ENCODE peak calls at places on chromosomes 6 and 20, in five cellular contexts. M is fibroblast of lung, P is cardiac fibroblast, W is mesendoderm, R is AG04450. C is an unnamed sample.

GRCh38 chr6:119467478-119468081 is 118.0 kb upstream of the MAN1A1 start:
- DNase-seq in M (peak), P (peak), W (no peak), R (peak), C (peak)

GRCh38 chr6:2028457-2029038 is 216.9 kb downstream of the GMDS start:
- DNase-seq in M (no peak), P (no peak), W (no peak), R (no peak), C (no peak)

GRCh38 chr6:19988555-19988954 is 151.4 kb downstream of the ID4 start:
- DNase-seq in M (peak), P (peak), W (peak), R (no peak), C (peak)

GRCh38 chr6:74408844-74409243 is 712.8 kb downstream of the CD109 start:
- DNase-seq in M (peak), P (peak), W (no peak), R (no peak), C (no peak)

GRCh38 chr20:51021067-51022025 is 1.6 kb downstream of the KCNG1 start:
- DNase-seq in M (peak), P (no peak), W (peak), R (no peak), C (no peak)

GRCh38 chr20:17491041-17491440 is 40.1 kb downstream of the BFSP1 start:
- DNase-seq in M (no peak), P (no peak), W (no peak), R (no peak), C (no peak)

GRCh38 chr6:137389150-137389664 is 105.0 kb downstream of the OLIG3 start:
- DNase-seq in M (no peak), P (peak), W (peak), R (no peak), C (peak)

GRCh38 chr20:63061051-63061531 is 54.3 kb upstream of the BHLHE23 start:
- DNase-seq in M (no peak), P (no peak), W (no peak), R (no peak), C (no peak)

GRCh38 chr6:100504786-100505737 is 40.3 kb upstream of the SIM1 start:
- DNase-seq in M (peak), P (peak), W (peak), R (peak), C (peak)

GRCh38 chr20:33636776-33637175 is 25.4 kb upstream of the C20orf144 start:
- DNase-seq in M (no peak), P (no peak), W (no peak), R (no peak), C (no peak)

GRCh38 chr6:41430875-41431274 is 95.5 kb downstream of the NCR2 start:
- DNase-seq in M (peak), P (peak), W (no peak), R (no peak), C (peak)

GRCh38 chr6:164130151-164130550 is 715.6 kb downstream of the QKI start:
- DNase-seq in M (no peak), P (no peak), W (no peak), R (no peak), C (no peak)

GRCh38 chr20:33933469-33933909 is 60.2 kb upstream of the RALY start:
- DNase-seq in M (no peak), P (peak), W (peak), R (no peak), C (peak)

GRCh38 chr6:147204843-147205311 is 660 bp downstream of the STXBP5 start:
- DNase-seq in M (no peak), P (no peak), W (no peak), R (no peak), C (peak)

GRCh38 chr20:38147751-38148150 is 17.3 kb downstream of the TGM2 start:
- DNase-seq in M (no peak), P (no peak), W (no peak), R (no peak), C (no peak)

GRCh38 chr20:56995635-56996075 is 270.8 kb downstream of the BMP7 start:
- DNase-seq in M (no peak), P (no peak), W (peak), R (no peak), C (no peak)

GRCh38 chr6:7451321-7451720 is 61.7 kb downstream of the RIOK1 start:
- DNase-seq in M (no peak), P (no peak), W (no peak), R (no peak), C (no peak)

GRCh38 chr20:15875446-15875845 is 697.8 kb downstream of the KIF16B start:
- DNase-seq in M (no peak), P (no peak), W (no peak), R (no peak), C (no peak)

GRCh38 chr6:4687989-4688947 is 87.9 kb upstream of the CDYL start:
- DNase-seq in M (peak), P (peak), W (no peak), R (peak), C (peak)

GRCh38 chr6:157519255-157520116 is 138.5 kb downstream of the ZDHHC14 start:
- DNase-seq in M (no peak), P (no peak), W (no peak), R (no peak), C (no peak)

GRCh38 chr6:35568967-35569606 is 56.4 kb upstream of the TULP1 start:
- DNase-seq in M (no peak), P (peak), W (peak), R (no peak), C (peak)

GRCh38 chr6:157215702-157216101 is 107.6 kb downstream of the TMEM242 start:
- DNase-seq in M (no peak), P (no peak), W (no peak), R (no peak), C (no peak)

GRCh38 chr6:73391735-73392134 is 2.9 kb upstream of the DDX43 start:
- DNase-seq in M (no peak), P (no peak), W (peak), R (no peak), C (no peak)

GRCh38 chr20:51447097-51447764 is 95.3 kb downstream of the NFATC2 start:
- DNase-seq in M (peak), P (peak), W (peak), R (peak), C (peak)

GRCh38 chr6:658244-658643 is 1.3 kb upstream of the HUS1B start:
- DNase-seq in M (peak), P (peak), W (no peak), R (peak), C (peak)

GRCh38 chr20:6164421-6165341 is 41.9 kb upstream of the FERMT1 start:
- DNase-seq in M (peak), P (peak), W (peak), R (no peak), C (peak)

GRCh38 chr6:35085359-35086281 is 55.5 kb downstream of the TCP11 start:
- DNase-seq in M (no peak), P (no peak), W (no peak), R (no peak), C (no peak)

GRCh38 chr6:89084954-89085353 is 4.4 kb downstream of the PNRC1 start:
- DNase-seq in M (peak), P (peak), W (peak), R (no peak), C (peak)
- H3K4me3 ChIP-seq in M (peak), P (no peak), W (no peak), R (no peak), C (no peak)

GRCh38 chr20:32481311-32482103 is 103.6 kb downstream of the NOL4L start:
- DNase-seq in M (no peak), P (peak), W (peak), R (no peak), C (peak)
- H3K4me3 ChIP-seq in M (peak), P (no peak), W (no peak), R (peak), C (peak)

DNA sequence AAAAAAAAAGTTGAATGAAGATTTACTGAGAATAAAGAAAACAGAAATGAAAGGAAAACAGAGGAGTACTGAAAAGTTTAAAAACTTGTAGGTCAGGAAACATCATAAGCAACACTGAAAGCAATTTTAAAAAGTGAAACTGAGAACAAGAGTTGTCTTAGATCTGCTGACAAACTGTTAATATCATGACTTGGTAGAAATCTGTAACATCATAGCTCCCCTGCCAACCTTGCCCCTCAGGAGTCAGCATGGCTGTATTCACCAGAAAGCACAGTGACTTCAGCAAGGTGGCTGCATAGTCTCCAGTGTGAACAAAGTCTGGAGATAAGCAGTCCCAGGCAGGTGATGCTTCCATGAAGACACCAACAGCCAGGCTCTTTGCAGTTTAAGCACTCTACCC is 5.3 kb downstream of the NAA20 start:
- DNase-seq in M (no peak), P (no peak), W (peak), R (no peak), C (no peak)
- H3K4me3 ChIP-seq in M (no peak), P (no peak), W (no peak), R (no peak), C (no peak)

GRCh38 chr6:42451146-42451594 is 556 bp downstream of the TRERF1 start:
- DNase-seq in M (no peak), P (no peak), W (no peak), R (no peak), C (no peak)
- H3K4me3 ChIP-seq in M (peak), P (peak), W (peak), R (peak), C (peak)

GRCh38 chr6:167919349-167919748 is 78.1 kb upstream of the KIF25 start:
- DNase-seq in M (no peak), P (no peak), W (no peak), R (no peak), C (no peak)
- H3K4me3 ChIP-seq in M (no peak), P (no peak), W (no peak), R (no peak), C (no peak)

GRCh38 chr6:25401711-25402110 is 122.5 kb downstream of the CARMIL1 start:
- DNase-seq in M (no peak), P (no peak), W (no peak), R (no peak), C (no peak)

GRCh38 chr6:25399885-25400284 is 120.7 kb downstream of the CARMIL1 start:
- DNase-seq in M (no peak), P (no peak), W (no peak), R (no peak), C (no peak)

GRCh38 chr6:25404094-25404493 is 124.9 kb downstream of the CARMIL1 start:
- DNase-seq in M (no peak), P (no peak), W (no peak), R (no peak), C (no peak)

GRCh38 chr6:25403150-25403549 is 124.0 kb downstream of the CARMIL1 start:
- DNase-seq in M (no peak), P (no peak), W (no peak), R (no peak), C (no peak)

DNA sequence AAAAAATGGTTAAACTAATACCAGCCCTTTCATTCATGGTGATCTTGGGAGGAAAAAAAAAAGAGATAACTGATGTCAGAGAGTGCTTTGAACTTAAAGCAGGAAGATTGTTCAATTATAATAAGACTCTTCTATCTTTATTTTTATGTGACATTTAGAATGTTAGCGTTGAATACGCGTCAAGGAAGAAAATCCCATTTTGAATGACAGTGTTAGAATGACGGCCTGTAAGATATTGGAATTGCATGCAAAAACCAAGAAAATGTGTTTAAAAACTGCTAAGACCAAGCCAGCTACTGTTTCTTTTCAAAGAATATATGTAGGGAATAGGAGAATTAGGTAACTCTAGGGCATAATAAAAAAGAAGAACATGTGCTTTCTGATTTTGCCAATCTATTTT is 123.0 kb downstream of the CARMIL1 start:
- DNase-seq in M (no peak), P (no peak), W (no peak), R (no peak), C (no peak)
- H3K4me3 ChIP-seq in M (no peak), P (no peak), W (no peak), R (no peak), C (no peak)

DNA sequence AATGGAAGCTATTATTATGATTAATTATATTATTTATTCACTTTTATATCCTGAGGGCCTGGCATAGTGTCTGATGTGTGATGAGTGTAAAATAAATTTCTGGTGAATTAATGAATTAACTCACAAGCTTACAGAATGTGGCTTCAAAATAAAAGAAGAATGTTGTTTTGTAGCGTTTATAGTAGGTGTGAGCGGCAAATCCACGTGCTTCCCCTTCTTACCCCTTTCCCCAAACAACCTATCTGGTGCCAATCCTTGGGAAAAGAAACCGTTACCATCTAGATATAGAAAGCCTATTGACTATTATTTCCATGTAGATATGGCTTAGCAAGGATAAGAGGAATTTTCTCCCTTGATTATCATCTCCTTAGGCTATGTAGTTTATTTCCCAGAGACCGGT is 144.6 kb upstream of the CITED2 start:
- DNase-seq in M (no peak), P (no peak), W (no peak), R (no peak), C (no peak)
- H3K4me3 ChIP-seq in M (no peak), P (no peak), W (no peak), R (no peak), C (no peak)

C was measured in fibroblast of villous mesenchyme.